ENCODE peak calls at places on chromosomes 1 and 21, in eight cellular contexts. N is choroid plexus epithelial cell, S is mucosa of descending colon, O is psoas muscle, U is cardiac fibroblast, X is AG10803, L is body of pancreas, C is hepatocyte. G is an unnamed sample.

GRCh38 chr1:210978316-210978993 is 155.5 kb downstream of the KCNH1 start:
- DNase-seq in L (no peak), S (no peak), U (no peak), O (no peak), C (no peak), N (no peak), X (no peak), G (no peak)

GRCh38 chr1:58809327-58810040 is 25.6 kb upstream of the JUN start:
- DNase-seq in N (peak), U (peak), L (no peak), S (no peak), X (peak), O (no peak), C (peak), G (no peak)

GRCh38 chr1:24351918-24352637 is 32.9 kb downstream of the GRHL3 start:
- DNase-seq in N (peak), S (no peak), X (peak), O (no peak), L (no peak), U (peak), C (peak), G (no peak)

GRCh38 chr1:155022927-155023236 is 10.7 kb downstream of the DCST2 start:
- DNase-seq in X (no peak), O (no peak), U (no peak), L (peak), N (peak), C (no peak), S (peak), G (peak)

GRCh38 chr1:32864375-32865019 is 6.2 kb downstream of the FNDC5 start:
- DNase-seq in L (no peak), N (no peak), C (no peak), S (no peak), O (no peak), X (no peak), U (no peak), G (no peak)

GRCh38 chr1:43856188-43856587 is 77.4 kb upstream of the ARTN start:
- DNase-seq in X (no peak), U (no peak), C (no peak), L (no peak), N (no peak), S (no peak), O (no peak), G (no peak)

GRCh38 chr1:153395136-153395685 is 4.3 kb upstream of the S100A8 start:
- DNase-seq in N (no peak), S (no peak), X (peak), U (no peak), L (no peak), C (no peak), O (peak), G (no peak)

GRCh38 chr1:112625696-112626095 is 6.1 kb downstream of the CAPZA1 start:
- DNase-seq in N (peak), U (peak), L (peak), X (peak), S (no peak), O (no peak), C (peak), G (no peak)

GRCh38 chr21:26368591-26368990 is 198.0 kb upstream of the APP start:
- DNase-seq in O (no peak), U (no peak), C (no peak), X (no peak), S (no peak), N (no peak), L (no peak), G (no peak)

GRCh38 chr1:225834417-225835329 is 24.7 kb downstream of the EPHX1 start:
- DNase-seq in S (no peak), U (peak), O (peak), N (peak), L (peak), X (peak), C (peak), G (peak)

GRCh38 chr1:12244078-12244477 is 14.2 kb downstream of the VPS13D start:
- DNase-seq in S (no peak), N (peak), L (no peak), O (no peak), X (no peak), C (no peak), U (no peak), G (no peak)

GRCh38 chr1:14968251-14968812 is 185.2 kb upstream of the TMEM51 start:
- DNase-seq in C (peak), S (no peak), N (peak), U (peak), O (peak), X (peak), L (no peak), G (no peak)

GRCh38 chr1:220198186-220199005 is 73.9 kb downstream of the RAB3GAP2 start:
- DNase-seq in N (peak), S (no peak), O (no peak), C (no peak), X (no peak), L (no peak), U (no peak), G (no peak)

GRCh38 chr21:25871566-25871965 is 136.8 kb downstream of the GABPA start:
- DNase-seq in C (no peak), X (no peak), S (no peak), U (no peak), L (no peak), N (no peak), O (no peak), G (no peak)

GRCh38 chr21:15627011-15627410 is 102.8 kb upstream of the USP25 start:
- DNase-seq in N (no peak), C (no peak), L (no peak), X (no peak), O (no peak), S (no peak), U (no peak), G (no peak)

GRCh38 chr1:24899581-24900485 is 30.2 kb downstream of the RUNX3 start:
- DNase-seq in N (no peak), X (no peak), L (no peak), U (no peak), C (no peak), S (no peak), O (no peak), G (no peak)

GRCh38 chr1:88890790-88891317 is 513 bp downstream of the GTF2B start:
- DNase-seq in N (peak), L (peak), S (peak), O (no peak), X (peak), U (peak), C (peak), G (no peak)

GRCh38 chr1:111452581-111452980 is 3.3 kb downstream of the ATP5PB start:
- DNase-seq in L (no peak), C (no peak), S (no peak), N (no peak), U (no peak), O (no peak), X (no peak), G (no peak)

GRCh38 chr1:27388337-27389005 is 4.0 kb upstream of the GPR3 start:
- DNase-seq in S (peak), N (peak), U (peak), O (peak), C (peak), X (peak), L (peak), G (no peak)

GRCh38 chr1:36177589-36178463 is 21.9 kb downstream of the MAP7D1 start:
- DNase-seq in L (no peak), N (no peak), O (no peak), S (no peak), C (no peak), U (no peak), X (no peak), G (no peak)

GRCh38 chr1:22804333-22804906 is 93.8 kb downstream of the EPHB2 start:
- DNase-seq in C (no peak), U (no peak), S (no peak), N (no peak), X (no peak), O (peak), L (no peak), G (no peak)

GRCh38 chr1:37038079-37038702 is 3.9 kb upstream of the GRIK3 start:
- DNase-seq in N (peak), U (peak), O (no peak), L (peak), X (peak), C (peak), S (no peak), G (peak)

GRCh38 chr1:226886142-226886901 is 15.9 kb downstream of the PSEN2 start:
- DNase-seq in S (no peak), X (no peak), C (no peak), L (no peak), O (no peak), U (no peak), N (no peak), G (no peak)

GRCh38 chr1:225424562-225425210 is 3.2 kb downstream of the LBR start:
- DNase-seq in U (no peak), N (peak), C (no peak), O (no peak), S (no peak), L (no peak), X (peak), G (no peak)

GRCh38 chr1:157994081-157994581 is 686 bp downstream of the KIRREL1 start:
- DNase-seq in C (peak), S (no peak), X (no peak), L (no peak), U (no peak), N (no peak), O (peak), G (no peak)

GRCh38 chr1:5267603-5268235 is 613.3 kb downstream of the AJAP1 start:
- DNase-seq in U (no peak), X (no peak), N (no peak), L (no peak), O (no peak), S (no peak), C (no peak), G (no peak)

GRCh38 chr1:203796223-203796747 is 862 bp downstream of the ZBED6 start:
- DNase-seq in O (no peak), L (peak), N (peak), X (peak), U (peak), S (no peak), C (peak), G (no peak)

GRCh38 chr1:80427886-80428285 is 1372.8 kb upstream of the ADGRL2 start:
- DNase-seq in S (no peak), L (peak), O (no peak), N (peak), C (no peak), X (no peak), U (peak), G (no peak)

GRCh38 chr1:21630571-21631338 is 38.4 kb downstream of the RAP1GAP start:
- DNase-seq in C (no peak), L (no peak), X (peak), O (no peak), N (no peak), U (no peak), S (no peak), G (no peak)

GRCh38 chr1:39683591-39684312 is 7.5 kb downstream of the HPCAL4 start:
- DNase-seq in C (no peak), N (peak), S (no peak), X (no peak), O (no peak), U (peak), L (no peak), G (no peak)

GRCh38 chr1:216531308-216532239 is 108.3 kb upstream of the USH2A start:
- DNase-seq in L (peak), S (peak), O (no peak), X (peak), U (peak), C (no peak), N (peak), G (no peak)

GRCh38 chr21:32312976-32313375 is 14.3 kb downstream of the MRAP start:
- DNase-seq in S (no peak), C (no peak), X (no peak), L (no peak), O (no peak), U (no peak), N (no peak), G (no peak)

GRCh38 chr1:76210130-76210529 is 135.6 kb downstream of the ST6GALNAC3 start:
- DNase-seq in X (no peak), C (no peak), O (no peak), S (no peak), N (no peak), L (no peak), U (no peak), G (no peak)

GRCh38 chr1:54579337-54579781 is 31.3 kb downstream of the ACOT11 start:
- DNase-seq in S (no peak), C (no peak), X (no peak), O (no peak), U (no peak), L (no peak), N (no peak), G (no peak)

GRCh38 chr1:234216116-234216703 is 157.0 kb upstream of the COA6 start:
- DNase-seq in C (no peak), O (no peak), U (no peak), N (no peak), L (no peak), S (no peak), X (no peak), G (no peak)

GRCh38 chr1:204837440-204838084 is 33.1 kb upstream of the NFASC start:
- DNase-seq in S (peak), C (peak), N (peak), X (peak), O (no peak), U (peak), L (peak), G (no peak)

GRCh38 chr21:42664614-42665013 is 11.2 kb downstream of the PDE9A start:
- DNase-seq in U (no peak), L (no peak), S (no peak), C (no peak), X (no peak), N (no peak), O (no peak), G (no peak)

GRCh38 chr1:185287451-185287850 is 29.6 kb downstream of the IVNS1ABP start:
- DNase-seq in L (no peak), U (no peak), X (no peak), O (no peak), N (no peak), S (no peak), C (no peak), G (no peak)

GRCh38 chr1:198883184-198883583 is 244.3 kb downstream of the PTPRC start:
- DNase-seq in C (no peak), N (no peak), U (no peak), O (no peak), X (no peak), L (no peak), S (no peak), G (no peak)

GRCh38 chr1:46687095-46687659 is 15.5 kb downstream of the TEX38 start:
- DNase-seq in S (peak), N (peak), U (peak), C (peak), O (peak), X (peak), L (peak), G (peak)

GRCh38 chr1:29760165-29760564 is 523.8 kb downstream of the PTPRU start:
- DNase-seq in X (no peak), U (no peak), O (no peak), L (no peak), C (no peak), N (no peak), S (no peak), G (no peak)

GRCh38 chr1:29756901-29757729 is 520.8 kb downstream of the PTPRU start:
- DNase-seq in C (no peak), O (no peak), N (no peak), X (no peak), L (no peak), U (no peak), S (peak), G (no peak)

GRCh38 chr1:29757866-29758763 is 521.8 kb downstream of the PTPRU start:
- DNase-seq in U (no peak), L (no peak), S (no peak), X (no peak), O (no peak), N (no peak), C (no peak), G (no peak)

GRCh38 chr1:29761159-29761928 is 525.0 kb downstream of the PTPRU start:
- DNase-seq in S (no peak), X (no peak), C (no peak), N (no peak), L (no peak), O (no peak), U (no peak), G (no peak)

GRCh38 chr1:29758764-29759499 is 522.6 kb downstream of the PTPRU start:
- DNase-seq in L (no peak), X (no peak), S (peak), O (no peak), U (no peak), C (peak), N (no peak), G (no peak)
- TF ChIP-seq CTCF in L (no peak), X (no peak), S (no peak), O (no peak), U (no peak), C (no peak), N (no peak), G (no peak)

GRCh38 chr21:38244885-38245869 is 11.6 kb upstream of the KCNJ15 start:
- DNase-seq in X (peak), O (peak), S (no peak), N (peak), C (no peak), L (no peak), U (peak), G (no peak)

GRCh38 chr21:38249879-38250278 is 6.9 kb upstream of the KCNJ15 start:
- DNase-seq in L (no peak), S (no peak), C (no peak), X (no peak), O (no peak), N (no peak), U (peak), G (no peak)

GRCh38 chr21:38250991-38251418 is 5.8 kb upstream of the KCNJ15 start:
- DNase-seq in S (peak), C (no peak), O (no peak), X (no peak), U (no peak), N (no peak), L (no peak), G (no peak)

GRCh38 chr21:38247738-38248509 is 8.9 kb upstream of the KCNJ15 start:
- DNase-seq in S (no peak), X (no peak), N (no peak), L (no peak), U (no peak), O (no peak), C (no peak), G (no peak)

GRCh38 chr21:38249256-38249655 is 7.5 kb upstream of the KCNJ15 start:
- DNase-seq in O (no peak), S (no peak), N (no peak), C (no peak), X (no peak), U (no peak), L (no peak), G (no peak)
- H3K4me3 ChIP-seq in O (no peak), S (no peak), N (no peak), C (no peak), X (no peak), U (no peak), L (no peak), G (no peak)

DNA sequence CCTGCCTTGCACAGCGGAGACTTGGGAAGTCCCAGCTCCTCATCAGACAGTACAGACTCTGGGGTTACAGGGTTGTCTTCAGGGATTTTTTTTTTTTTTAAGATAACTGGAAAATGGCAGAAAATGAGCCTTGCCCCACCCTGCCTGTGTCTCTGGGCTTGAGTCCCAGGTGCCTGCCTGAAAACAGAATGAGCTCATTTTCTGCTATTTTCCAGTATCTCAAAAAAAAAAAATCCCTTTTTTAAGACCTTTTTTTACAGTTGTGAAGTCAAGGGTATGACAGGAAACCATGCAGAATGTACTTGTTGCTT is 10.1 kb downstream of the SLX9 start:
- DNase-seq in N (no peak), U (no peak), O (no peak), S (no peak), L (no peak), C (no peak), X (no peak), G (no peak)
- TF ChIP-seq CTCF in N (no peak), U (no peak), O (no peak), S (no peak), L (no peak), C (no peak), X (no peak), G (no peak)

GRCh38 chr1:8373547-8374270 is 55.8 kb downstream of the SLC45A1 start:
- DNase-seq in X (peak), C (peak), N (peak), U (peak), S (peak), O (peak), L (peak), G (no peak)
- H3K4me3 ChIP-seq in X (peak), C (no peak), N (no peak), U (no peak), S (no peak), O (peak), L (no peak), G (no peak)

GRCh38 chr1:223709598-223709997 is 2.7 kb upstream of the CAPN2 start:
- DNase-seq in N (peak), X (no peak), S (no peak), C (no peak), L (no peak), U (peak), O (no peak), G (no peak)
- TF ChIP-seq CTCF in N (peak), X (peak), S (no peak), C (peak), L (peak), U (peak), O (peak), G (peak)

DNA sequence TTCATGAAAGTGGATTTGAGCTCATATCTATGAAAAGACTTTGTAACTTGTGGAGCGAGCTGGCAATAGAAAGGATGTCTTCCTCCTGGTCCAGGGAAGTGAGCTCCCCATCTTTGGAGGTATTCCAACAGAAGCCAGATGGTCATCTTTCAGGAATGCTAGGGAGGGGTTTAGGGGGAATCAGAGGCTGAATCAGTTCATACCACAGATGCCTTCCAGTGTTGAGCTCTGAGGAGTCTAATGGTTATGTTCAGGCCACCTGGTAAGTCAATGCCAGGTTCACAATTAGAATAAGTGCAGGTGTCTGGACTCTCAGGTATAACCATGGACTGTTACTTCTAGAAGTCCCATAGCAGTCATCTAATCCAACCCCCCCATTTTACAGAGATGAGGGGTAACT is 119.1 kb downstream of the ACTL8 start:
- DNase-seq in C (no peak), O (no peak), N (peak), U (peak), X (peak), S (no peak), L (no peak), G (no peak)
- H3K4me3 ChIP-seq in C (no peak), O (no peak), N (no peak), U (no peak), X (peak), S (no peak), L (no peak), G (no peak)

DNA sequence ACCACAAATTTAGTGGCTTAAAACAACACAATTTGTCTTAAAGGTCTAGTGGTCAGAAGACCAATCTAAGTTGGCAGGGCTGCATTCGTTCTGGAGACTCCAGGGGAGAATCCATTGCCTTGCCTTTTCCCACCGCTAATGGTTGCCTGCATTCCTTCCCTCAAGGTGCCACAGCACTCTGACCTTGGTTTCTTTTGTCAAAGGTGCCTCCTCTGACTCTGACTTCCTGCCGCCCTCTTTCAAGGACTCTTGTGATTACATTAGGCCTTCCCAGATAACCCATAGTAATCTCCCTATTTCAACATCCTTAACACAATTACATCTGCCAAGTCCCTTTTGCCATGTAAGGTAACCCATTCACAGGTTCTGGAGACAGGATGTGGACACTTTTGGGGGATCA is 145.3 kb downstream of the S1PR1 start:
- DNase-seq in O (no peak), L (no peak), U (no peak), X (no peak), S (no peak), N (no peak), C (no peak), G (no peak)
- TF ChIP-seq CTCF in O (no peak), L (no peak), U (no peak), X (no peak), S (no peak), N (no peak), C (no peak), G (no peak)